ENCODE peak calls at places on chromosomes 1 and 21, in four cellular contexts. Y is fibroblast of lung; X is CD8-positive, alpha-beta memory T cell; O is HCT116. Z is an unnamed sample.

GRCh38 chr1:203307690-203308126 is 2.4 kb downstream of the BTG2 start:
- DNase-seq in Y (no peak), X (no peak), O (no peak), Z (no peak)

GRCh38 chr1:177744906-177745305 is 225.0 kb downstream of the SEC16B start:
- DNase-seq in Y (no peak), X (no peak), O (no peak), Z (no peak)

GRCh38 chr1:105436589-105437259 is 1619.8 kb upstream of the PRMT6 start:
- DNase-seq in Y (no peak), X (no peak), O (no peak), Z (no peak)

GRCh38 chr21:44983421-44984206 is 43.8 kb downstream of the SLX9 start:
- DNase-seq in Y (no peak), X (no peak), O (no peak), Z (no peak)

GRCh38 chr1:67831850-67832513 is 1.3 kb downstream of the GNG12 start:
- DNase-seq in Y (peak; percentile 75), X (no peak), O (peak; percentile 40), Z (no peak)

GRCh38 chr21:41765393-41765950 is 1.4 kb downstream of the RIPK4 start:
- DNase-seq in Y (no peak), X (no peak), O (no peak), Z (no peak)

GRCh38 chr1:143665606-143666005 is 306.2 kb downstream of the FAM72C start:
- DNase-seq in Y (no peak), X (no peak), O (no peak), Z (no peak)

GRCh38 chr1:76070538-76070937 is 4.0 kb upstream of the ST6GALNAC3 start:
- DNase-seq in Y (peak; percentile 56), X (no peak), O (no peak), Z (no peak)

GRCh38 chr1:64624446-64624766 is 120.5 kb upstream of the RAVER2 start:
- DNase-seq in Y (peak; percentile 88), X (no peak), O (no peak), Z (no peak)

GRCh38 chr21:22885614-22886013 is 1887.4 kb downstream of the NCAM2 start:
- DNase-seq in Y (no peak), X (no peak), O (no peak), Z (no peak)

GRCh38 chr1:181356505-181357340 is 126.6 kb upstream of the CACNA1E start:
- DNase-seq in Y (no peak), X (no peak), O (no peak), Z (no peak)

GRCh38 chr1:181353526-181353925 is 129.8 kb upstream of the CACNA1E start:
- DNase-seq in Y (no peak), X (no peak), O (no peak), Z (no peak)

GRCh38 chr1:181354865-181355264 is 128.5 kb upstream of the CACNA1E start:
- DNase-seq in Y (no peak), X (no peak), O (no peak), Z (no peak)

GRCh38 chr1:181364801-181365200 is 118.5 kb upstream of the CACNA1E start:
- DNase-seq in Y (no peak), X (no peak), O (no peak), Z (no peak)

DNA sequence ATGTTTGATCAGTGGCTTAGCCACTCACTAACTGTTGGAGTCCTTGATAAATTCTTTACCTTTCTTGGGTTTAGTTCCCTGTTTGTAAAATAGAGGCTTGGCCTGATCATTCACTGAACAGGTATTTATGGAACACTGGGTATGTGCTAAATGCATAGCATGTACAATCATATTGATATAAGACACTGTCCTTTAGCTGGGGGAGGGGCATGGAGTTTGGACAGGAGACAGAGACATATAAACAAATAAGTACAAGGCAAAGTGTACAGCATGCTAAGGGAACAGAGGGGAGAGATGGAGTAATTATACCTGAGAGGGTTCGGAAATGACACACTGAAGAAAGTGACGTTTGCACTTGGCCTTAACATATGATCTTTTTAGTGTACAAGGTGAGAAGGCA is 124.3 kb upstream of the CACNA1E start:
- DNase-seq in Y (no peak), X (no peak), O (no peak), Z (no peak)
- H3K4me3 ChIP-seq in Y (no peak overlapping the region), X (no peak overlapping the region), O (no peak overlapping the region), Z (no peak overlapping the region)

GRCh38 chr1:9416918-9417500 is 122.3 kb upstream of the SLC25A33 start:
- DNase-seq in Y (no peak), X (no peak), O (no peak), Z (no peak)
- H3K4me1 ChIP-seq in Y (peaks cover 20% of the 10 kb centered on the region), X (peaks cover 42% of the 10 kb centered on the region), O (peaks cover 24% of the 10 kb centered on the region), Z (peaks cover 68% of the 10 kb centered on the region)

GRCh38 chr1:186977266-186977957 is 148.7 kb downstream of the PLA2G4A start:
- DNase-seq in Y (peak; percentile 54), X (no peak), O (no peak), Z (no peak)

GRCh38 chr1:186980400-186980799 is 151.7 kb downstream of the PLA2G4A start:
- DNase-seq in Y (peak; percentile 46), X (no peak), O (no peak), Z (no peak)

GRCh38 chr1:186978596-186979556 is 150.1 kb downstream of the PLA2G4A start:
- DNase-seq in Y (no peak), X (no peak), O (no peak), Z (no peak)

GRCh38 chr1:186976700-186977099 is 148.0 kb downstream of the PLA2G4A start:
- DNase-seq in Y (no peak), X (no peak), O (no peak), Z (no peak)

DNA sequence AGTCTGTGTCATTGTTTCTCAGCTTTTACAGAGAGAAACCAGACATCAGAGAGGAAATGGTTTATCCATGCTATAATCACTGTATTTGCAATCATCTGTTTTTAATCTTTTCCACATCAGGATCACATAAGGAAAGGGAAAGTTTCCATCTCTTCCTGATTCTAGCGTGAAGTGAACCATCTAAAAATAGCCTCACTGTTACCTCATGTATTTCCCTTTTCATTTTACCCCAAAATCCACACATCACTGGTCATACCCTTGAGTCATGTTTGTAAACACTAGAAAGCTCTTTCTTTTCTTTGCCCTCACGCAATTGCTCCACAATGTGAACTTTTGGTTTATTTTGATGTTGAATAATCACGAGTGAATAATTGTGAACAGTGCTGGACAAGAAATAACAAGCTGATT is 146.0 kb downstream of the PLA2G4A start:
- DNase-seq in Y (peak; percentile 96), X (no peak), O (no peak), Z (no peak)
- H3K4me3 ChIP-seq in Y (peak overlapping the region; percentile 46), X (no peak overlapping the region), O (no peak overlapping the region), Z (no peak overlapping the region)

GRCh38 chr1:153774036-153774435 is 1.2 kb upstream of the SLC27A3 start:
- DNase-seq in Y (no peak), X (no peak), O (no peak), Z (no peak)
- H3K4me1 ChIP-seq in Y (peaks cover 13% of the 10 kb centered on the region), X (peaks cover 19% of the 10 kb centered on the region), O (peaks cover 14% of the 10 kb centered on the region), Z (peaks cover 20% of the 10 kb centered on the region)

GRCh38 chr1:31509124-31510072 is 66.9 kb upstream of the TINAGL1 start:
- DNase-seq in Y (no peak), X (no peak), O (no peak), Z (no peak)

GRCh38 chr1:31505884-31506497 is 70.3 kb upstream of the TINAGL1 start:
- DNase-seq in Y (peak; percentile 89), X (no peak), O (no peak), Z (no peak)

GRCh38 chr1:31507221-31507620 is 69.1 kb upstream of the TINAGL1 start:
- DNase-seq in Y (no peak), X (no peak), O (no peak), Z (no peak)

GRCh38 chr1:31510304-31510703 is 66.0 kb upstream of the TINAGL1 start:
- DNase-seq in Y (no peak), X (no peak), O (no peak), Z (no peak)

DNA sequence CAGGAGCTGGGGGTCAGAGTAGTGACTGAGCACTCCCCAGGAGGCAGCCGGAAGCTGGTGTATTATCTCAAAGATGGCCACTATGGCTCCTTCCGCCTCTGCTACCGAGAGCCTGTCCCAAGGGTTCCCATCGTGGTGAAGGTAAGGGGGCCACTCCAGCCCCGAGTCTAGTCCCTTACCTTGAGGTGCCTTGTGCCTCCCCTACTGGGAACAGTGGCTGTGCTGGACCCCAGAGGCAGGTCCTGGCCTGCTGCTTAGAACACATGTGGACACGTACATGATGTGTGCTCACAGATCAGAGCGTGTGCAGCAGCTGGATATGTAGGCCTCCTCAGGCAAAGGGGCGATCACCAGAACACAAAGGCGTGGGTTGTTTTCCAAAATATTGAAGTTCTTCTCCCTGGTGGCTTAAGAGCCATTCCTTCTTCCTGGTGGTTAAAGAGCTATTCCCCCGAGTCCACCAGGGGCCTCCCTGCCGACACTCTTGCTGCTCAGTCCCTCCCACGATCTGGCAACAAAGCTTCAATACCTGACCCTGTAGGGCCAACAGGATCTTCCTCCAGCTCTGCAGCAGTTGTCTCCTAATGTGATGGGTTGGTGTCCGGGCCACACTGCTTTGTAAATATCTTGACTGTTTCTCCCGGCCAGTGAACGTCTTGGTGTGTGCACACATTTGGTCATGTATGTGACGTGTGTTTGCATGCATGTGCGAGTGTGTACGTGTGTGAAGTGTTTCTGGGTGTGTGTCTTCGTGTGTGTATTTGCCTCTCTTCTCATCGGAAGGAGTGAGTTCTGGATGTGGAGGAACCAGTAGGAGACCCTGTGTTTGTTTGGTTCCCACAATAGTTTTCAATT is 68.4 kb upstream of the TINAGL1 start:
- DNase-seq in Y (no peak), X (no peak), O (no peak), Z (no peak)
- H3K4me3 ChIP-seq in Y (no peak overlapping the region), X (no peak overlapping the region), O (no peak overlapping the region), Z (no peak overlapping the region)

DNA sequence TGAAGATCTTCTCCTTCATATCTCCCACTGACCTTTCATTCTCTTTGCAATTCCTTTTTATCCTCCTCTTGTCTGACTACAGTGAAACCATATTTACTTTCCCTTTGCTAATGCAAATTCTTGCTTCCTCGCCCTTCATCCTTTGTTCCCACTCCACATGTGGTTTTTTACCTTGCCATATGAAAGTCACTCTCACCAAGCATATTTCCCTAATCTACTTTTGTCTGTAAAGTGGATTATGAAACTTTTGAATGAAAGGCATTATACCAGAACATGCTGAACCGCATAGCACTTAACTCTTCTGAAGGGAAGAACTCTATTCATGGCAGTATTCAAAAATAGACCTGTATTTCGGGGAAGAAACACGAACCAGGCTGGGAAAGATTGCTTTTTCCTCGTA is 8.0 kb upstream of the TMPRSS15 start:
- DNase-seq in Y (no peak), X (no peak), O (no peak), Z (no peak)
- H3K4me1 ChIP-seq in Y (no peaks in the 10 kb centered on the region), X (no peaks in the 10 kb centered on the region), O (no peaks in the 10 kb centered on the region), Z (no peaks in the 10 kb centered on the region)

DNA sequence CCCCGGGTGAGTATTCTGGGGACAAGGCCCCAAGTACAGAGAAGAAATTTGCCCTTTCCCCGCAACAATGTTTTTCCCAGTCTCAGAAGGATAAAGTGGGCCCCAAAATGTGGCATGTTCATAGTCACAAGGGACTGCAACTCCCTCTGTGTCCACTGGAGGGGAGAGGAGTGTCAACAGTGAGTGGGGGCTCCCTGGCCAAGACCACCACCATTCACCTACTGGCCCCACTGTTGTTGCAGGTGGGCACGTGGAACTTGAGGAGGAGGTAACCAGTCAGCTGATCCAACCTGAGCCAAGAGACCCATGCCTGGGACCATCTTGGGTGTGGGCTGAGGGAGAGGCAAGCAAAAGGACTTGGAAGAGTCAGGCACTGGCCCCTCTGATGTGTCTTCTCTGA is 761 bp downstream of the NUDT17 start:
- DNase-seq in Y (peak; percentile 23), X (no peak), O (no peak), Z (peak; percentile 24)
- H3K4me3 ChIP-seq in Y (peak overlapping the region; percentile 58), X (peak overlapping the region; percentile 75), O (peak overlapping the region; percentile 49), Z (peak overlapping the region; percentile 77)